ENCODE peak calls at places on chromosomes 2 and 18, in six cellular contexts. H, L, O, D, E and N are unnamed samples.

GRCh38 chr2:76953733-76954347 is 568.3 kb downstream of the LRRTM4 start:
- DNase-seq in D (no peak), E (no peak), O (peak), H (no peak), L (no peak), N (no peak)

GRCh38 chr2:9013403-9013802 is 9.9 kb upstream of the MBOAT2 start:
- DNase-seq in H (no peak), L (no peak), D (no peak), O (no peak), E (no peak), N (no peak)

GRCh38 chr2:88261725-88262124 is 91.6 kb downstream of the THNSL2 start:
- DNase-seq in O (no peak), E (no peak), D (no peak), H (no peak), L (no peak), N (no peak)

GRCh38 chr2:28670882-28671281 is 80.7 kb upstream of the PPP1CB start:
- DNase-seq in L (no peak), E (no peak), O (no peak), H (no peak), D (no peak), N (no peak)

GRCh38 chr2:23452853-23453420 is 68.0 kb downstream of the KLHL29 start:
- DNase-seq in O (peak), L (no peak), E (no peak), H (no peak), D (no peak), N (no peak)

GRCh38 chr18:23825978-23826405 is 136.7 kb downstream of the LAMA3 start:
- DNase-seq in O (no peak), D (no peak), H (no peak), L (no peak), E (peak), N (no peak)

GRCh38 chr2:145752091-145752806 is 1232.3 kb upstream of the ZEB2 start:
- DNase-seq in L (peak), E (peak), D (no peak), H (no peak), O (peak), N (no peak)

GRCh38 chr2:229180658-229181057 is 90.4 kb downstream of the PID1 start:
- DNase-seq in D (no peak), H (no peak), O (no peak), E (no peak), L (no peak), N (no peak)

GRCh38 chr2:63544017-63544627 is 44.2 kb downstream of the WDPCP start:
- DNase-seq in O (peak), L (no peak), E (no peak), H (no peak), D (no peak), N (no peak)

GRCh38 chr18:616380-616995 is 19.7 kb downstream of the CLUL1 start:
- DNase-seq in E (no peak), L (peak), D (no peak), O (peak), H (no peak), N (no peak)

GRCh38 chr2:98346259-98347236 is at the start of gene CNGA3:
- DNase-seq in O (no peak), L (no peak), D (no peak), H (no peak), E (no peak), N (no peak)